ENCODE peak calls at places on chromosomes 7 and 10, in six cellular contexts. A, X, L, K, Q and C are unnamed samples.

GRCh38 chr10:78335691-78336401 is 302.2 kb downstream of the RPS24 start:
- DNase-seq in K (no peak), A (peak), Q (no peak), X (peak), L (peak), C (no peak)

GRCh38 chr7:30738026-30738915 is 13.7 kb upstream of the INMT start:
- DNase-seq in X (no peak), A (no peak), Q (no peak), L (no peak), K (no peak), C (no peak)

GRCh38 chr10:133324857-133325260 is 11.8 kb downstream of the CALY start:
- DNase-seq in Q (peak), X (no peak), A (no peak), K (no peak), L (no peak), C (no peak)

GRCh38 chr10:48938281-48938680 is 1.4 kb downstream of the LRRC18 start:
- DNase-seq in L (no peak), K (no peak), X (no peak), A (no peak), Q (no peak), C (no peak)

GRCh38 chr10:95430231-95430951 is 130.8 kb downstream of the SORBS1 start:
- DNase-seq in K (no peak), X (peak), L (peak), A (peak), Q (peak), C (peak)

GRCh38 chr10:68598978-68599753 is 39.0 kb downstream of the TET1 start:
- DNase-seq in A (no peak), K (peak), L (peak), Q (peak), X (peak), C (no peak)

GRCh38 chr10:43437141-43437860 is 390 bp downstream of the ZNF487 start:
- DNase-seq in Q (no peak), L (no peak), K (no peak), X (no peak), A (peak), C (no peak)

GRCh38 chr7:74044366-74045350 is 16.7 kb downstream of the ELN start:
- DNase-seq in L (no peak), Q (no peak), A (no peak), X (no peak), K (no peak), C (no peak)

GRCh38 chr7:14604606-14605005 is 297.9 kb downstream of the DGKB start:
- DNase-seq in L (peak), A (no peak), Q (no peak), K (no peak), X (no peak), C (no peak)

GRCh38 chr7:132780822-132781221 is 204.6 kb upstream of the PLXNA4 start:
- DNase-seq in X (no peak), K (no peak), Q (no peak), L (no peak), A (no peak), C (no peak)

GRCh38 chr7:129886818-129887186 is 66.0 kb downstream of the UBE2H start:
- DNase-seq in X (no peak), Q (no peak), K (no peak), L (no peak), A (no peak), C (no peak)

GRCh38 chr7:116732788-116733709 is 61.1 kb downstream of the MET start:
- DNase-seq in A (no peak), X (no peak), L (no peak), Q (no peak), K (no peak), C (no peak)

GRCh38 chr10:96714031-96714590 is 6.2 kb downstream of the PIK3AP1 start:
- DNase-seq in L (no peak), X (no peak), K (no peak), A (no peak), Q (no peak), C (no peak)

GRCh38 chr10:84523509-84523908 is 195.1 kb downstream of the CCSER2 start:
- DNase-seq in Q (no peak), X (no peak), L (no peak), A (peak), K (no peak), C (no peak)

GRCh38 chr10:14553434-14553833 is 221.3 kb downstream of the FAM107B start:
- DNase-seq in X (no peak), Q (no peak), L (peak), K (peak), A (no peak), C (no peak)

GRCh38 chr10:99784025-99784730 is 1.7 kb downstream of the ABCC2 start:
- DNase-seq in K (peak), Q (no peak), A (peak), X (peak), L (peak), C (no peak)

GRCh38 chr10:105063796-105064195 is 422.7 kb downstream of the SORCS3 start:
- DNase-seq in Q (peak), L (peak), X (peak), A (no peak), K (no peak), C (peak)

GRCh38 chr7:44232900-44233715 is 32.3 kb downstream of the YKT6 start:
- DNase-seq in A (no peak), Q (no peak), X (no peak), K (no peak), L (no peak), C (no peak)

GRCh38 chr7:66804001-66804400 is 63.5 kb downstream of the RABGEF1 start:
- DNase-seq in A (no peak), Q (no peak), X (no peak), K (no peak), L (no peak), C (no peak)

GRCh38 chr7:88789480-88790064 is 6.0 kb downstream of the TEX47 start:
- DNase-seq in K (no peak), Q (no peak), X (no peak), L (peak), A (peak), C (no peak)

GRCh38 chr10:116099031-116099430 is 174.0 kb downstream of the GFRA1 start:
- DNase-seq in K (no peak), L (no peak), X (no peak), A (no peak), Q (no peak), C (no peak)

GRCh38 chr10:112373912-112374338 is at the start of gene ACSL5:
- DNase-seq in K (no peak), L (no peak), X (no peak), A (no peak), Q (no peak), C (no peak)

GRCh38 chr10:112376578-112376855 is 2.6 kb downstream of the ACSL5 start:
- DNase-seq in X (no peak), L (no peak), A (no peak), K (no peak), Q (no peak), C (no peak)

GRCh38 chr10:112379635-112380296 is 5.8 kb downstream of the ACSL5 start:
- DNase-seq in X (no peak), K (no peak), A (peak), Q (no peak), L (no peak), C (no peak)

GRCh38 chr10:112374724-112375541 is 1.0 kb downstream of the ACSL5 start:
- DNase-seq in A (no peak), K (no peak), X (no peak), L (no peak), Q (peak), C (no peak)

GRCh38 chr10:112375721-112376577 is 2.0 kb downstream of the ACSL5 start:
- DNase-seq in X (peak), K (no peak), A (peak), L (peak), Q (no peak), C (peak)
- H3K4me3 ChIP-seq in X (no peak), K (no peak), A (no peak), L (peak), Q (no peak), C (peak)

GRCh38 chr7:141739250-141739649 is 1.1 kb downstream of the SSBP1 start:
- DNase-seq in K (no peak), X (no peak), L (no peak), A (no peak), Q (no peak), C (no peak)
- H3K4me3 ChIP-seq in K (peak), X (no peak), L (peak), A (no peak), Q (peak), C (peak)

GRCh38 chr10:1041514-1041913 is 7.4 kb downstream of the IDI1 start:
- DNase-seq in Q (no peak), A (no peak), K (no peak), X (no peak), L (no peak), C (no peak)

GRCh38 chr10:1044146-1044545 is 4.8 kb downstream of the IDI1 start:
- DNase-seq in K (no peak), X (no peak), Q (no peak), A (no peak), L (no peak), C (no peak)

GRCh38 chr10:1045415-1045814 is 3.5 kb downstream of the IDI1 start:
- DNase-seq in Q (no peak), X (no peak), L (no peak), K (no peak), A (no peak), C (no peak)

GRCh38 chr10:1044964-1045363 is 4.0 kb downstream of the IDI1 start:
- DNase-seq in K (no peak), L (no peak), X (no peak), A (no peak), Q (no peak), C (no peak)

GRCh38 chr10:1043532-1043995 is 5.4 kb downstream of the IDI1 start:
- DNase-seq in A (peak), Q (no peak), K (no peak), X (peak), L (no peak), C (peak)
- H3K4me3 ChIP-seq in A (no peak), Q (no peak), K (no peak), X (no peak), L (no peak), C (peak)

GRCh38 chr10:123136221-123136805 is 543 bp downstream of the HMX3 start:
- DNase-seq in K (no peak), X (no peak), A (no peak), L (no peak), Q (peak), C (no peak)
- H3K4me3 ChIP-seq in K (no peak), X (no peak), A (no peak), L (no peak), Q (peak), C (peak)

DNA sequence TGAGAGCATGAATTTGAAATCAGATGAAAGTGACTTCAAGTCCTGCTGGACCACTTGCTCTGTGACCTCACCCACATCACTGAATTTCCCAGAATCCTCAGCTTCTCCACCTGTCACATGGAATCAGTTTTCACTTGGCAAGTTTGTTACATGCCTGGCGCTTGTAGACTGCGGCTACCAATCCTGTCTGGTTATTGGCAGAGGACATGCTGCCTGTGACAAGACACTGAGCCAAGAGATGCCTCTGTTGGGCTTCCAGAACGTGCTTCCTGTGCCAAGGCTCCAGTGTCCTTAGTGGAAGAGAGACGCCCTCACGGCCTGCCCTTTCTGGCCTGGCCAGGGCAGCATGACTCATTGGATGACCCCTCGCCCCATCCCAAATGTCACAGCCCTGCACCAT is 4.4 kb upstream of the MYL10 start:
- DNase-seq in X (no peak), K (no peak), Q (no peak), A (no peak), L (no peak), C (no peak)
- H3K4me3 ChIP-seq in X (no peak), K (no peak), Q (no peak), A (no peak), L (no peak), C (no peak)